ENCODE peak calls at places on chromosomes 7 and 10, in four cellular contexts. L is breast epithelium, J is dorsolateral prefrontal cortex, I is HFF-Myc. E is an unnamed sample.

GRCh38 chr10:129971381-129972144 is 7.5 kb upstream of the EBF3 start:
- DNase-seq in L (no peak), J (no peak), I (no peak), E (no peak)

GRCh38 chr7:73526892-73527821 is 5.1 kb upstream of the BAZ1B start:
- DNase-seq in I (no peak), L (no peak), J (no peak), E (no peak)

GRCh38 chr10:78337016-78337415 is 303.4 kb downstream of the RPS24 start:
- DNase-seq in J (no peak), I (no peak), L (no peak), E (no peak)

GRCh38 chr10:106513328-106513727 is 651.2 kb downstream of the SORCS1 start:
- DNase-seq in J (no peak), L (no peak), I (no peak), E (no peak)

GRCh38 chr7:141409911-141410329 is 141.3 kb upstream of the AGK start:
- DNase-seq in J (peak; percentile 60), I (no peak), L (no peak), E (no peak)

GRCh38 chr7:94056796-94057207 is 52.6 kb upstream of the BET1 start:
- DNase-seq in I (no peak), J (no peak), L (no peak), E (peak; percentile 87)

GRCh38 chr7:2929321-2930201 is 85.5 kb upstream of the GNA12 start:
- DNase-seq in I (no peak), J (peak; percentile 32), L (no peak), E (no peak)

GRCh38 chr7:30933124-30933893 is 21.7 kb downstream of the AQP1 start:
- DNase-seq in J (no peak), I (no peak), L (peak; percentile 42), E (no peak)

GRCh38 chr10:27244976-27245375 is 4.4 kb upstream of the ACBD5 start:
- DNase-seq in L (no peak), J (no peak), I (no peak), E (no peak)

GRCh38 chr10:123622381-123622780 is 43.8 kb upstream of the GPR26 start:
- DNase-seq in L (no peak), I (no peak), J (no peak), E (peak; percentile 76)

GRCh38 chr7:54796150-54796549 is 37.1 kb upstream of the SEC61G start:
- DNase-seq in J (no peak), I (no peak), L (no peak), E (no peak)

GRCh38 chr7:184768-185264 is 7.6 kb upstream of the FAM20C start:
- DNase-seq in L (no peak), I (no peak), J (no peak), E (no peak)

GRCh38 chr7:121714559-121715303 is 158.2 kb upstream of the PTPRZ1 start:
- DNase-seq in J (no peak), L (no peak), I (no peak), E (no peak)

GRCh38 chr7:90931996-90932912 is 332.0 kb upstream of the FZD1 start:
- DNase-seq in J (no peak), I (no peak), L (no peak), E (peak; percentile 11)

GRCh38 chr7:70571986-70572385 is 560.0 kb upstream of the GALNT17 start:
- DNase-seq in I (no peak), L (no peak), J (peak; percentile 43), E (no peak)

GRCh38 chr7:121676168-121676567 is 196.8 kb upstream of the PTPRZ1 start:
- DNase-seq in L (no peak), J (no peak), I (no peak), E (no peak)

GRCh38 chr7:47361746-47362215 is 220.1 kb downstream of the TNS3 start:
- DNase-seq in L (no peak), I (peak; percentile 49), J (no peak), E (peak; percentile 77)

GRCh38 chr10:116268976-116269375 is 4.0 kb downstream of the GFRA1 start:
- DNase-seq in I (no peak), L (no peak), J (no peak), E (no peak)

GRCh38 chr10:10967502-10967901 is 50.2 kb upstream of the CELF2 start:
- DNase-seq in L (no peak), I (no peak), J (no peak), E (no peak)

GRCh38 chr10:103145860-103146466 is 47.1 kb downstream of the NT5C2 start:
- DNase-seq in L (no peak), J (no peak), I (peak; percentile 98), E (peak; percentile 81)

GRCh38 chr10:84352251-84352842 is 24.0 kb downstream of the CCSER2 start:
- DNase-seq in L (no peak), J (peak; percentile 41), I (no peak), E (no peak)

GRCh38 chr7:87833130-87833529 is 43.0 kb downstream of the SLC25A40 start:
- DNase-seq in I (no peak), J (no peak), L (no peak), E (no peak)

GRCh38 chr10:13815766-13816165 is 229.0 kb downstream of the PRPF18 start:
- DNase-seq in J (no peak), L (no peak), I (no peak), E (no peak)

GRCh38 chr10:59757966-59758365 is 4.7 kb upstream of the MRLN start:
- DNase-seq in I (no peak), J (no peak), L (no peak), E (peak; percentile 66)

GRCh38 chr10:5485948-5486851 is 13.2 kb downstream of the CALML5 start:
- DNase-seq in J (no peak), L (peak; percentile 39), I (no peak), E (no peak)

GRCh38 chr7:85474234-85474633 is 287.4 kb upstream of the SEMA3D start:
- DNase-seq in L (no peak), I (no peak), J (no peak), E (no peak)

GRCh38 chr10:75978213-75978612 is 546.8 kb downstream of the LRMDA start:
- DNase-seq in L (no peak), J (no peak), I (no peak), E (no peak)

GRCh38 chr7:98294798-98295382 is 13.4 kb downstream of the BRI3 start:
- DNase-seq in J (peak; percentile 67), L (peak; percentile 70), I (no peak), E (no peak)

GRCh38 chr10:132847856-132848255 is 61.9 kb upstream of the NKX6-2 start:
- DNase-seq in I (no peak), J (peak; percentile 6), L (no peak), E (no peak)

GRCh38 chr7:134789967-134790685 is 10.7 kb downstream of the CALD1 start:
- DNase-seq in I (no peak), J (no peak), L (no peak), E (no peak)

GRCh38 chr7:134788191-134788590 is 8.8 kb downstream of the CALD1 start:
- DNase-seq in J (no peak), I (no peak), L (no peak), E (no peak)

GRCh38 chr7:134785842-134786241 is 6.4 kb downstream of the CALD1 start:
- DNase-seq in J (no peak), I (no peak), L (no peak), E (no peak)

GRCh38 chr7:134787064-134787463 is 7.6 kb downstream of the CALD1 start:
- DNase-seq in J (no peak), I (no peak), L (no peak), E (no peak)

GRCh38 chr7:134787720-134788119 is 8.3 kb downstream of the CALD1 start:
- DNase-seq in J (no peak), I (no peak), L (no peak), E (no peak)
- H3K4me3 ChIP-seq in J (no peak overlapping the region), I (no peak overlapping the region), L (no peak overlapping the region), E (no peak overlapping the region)

DNA sequence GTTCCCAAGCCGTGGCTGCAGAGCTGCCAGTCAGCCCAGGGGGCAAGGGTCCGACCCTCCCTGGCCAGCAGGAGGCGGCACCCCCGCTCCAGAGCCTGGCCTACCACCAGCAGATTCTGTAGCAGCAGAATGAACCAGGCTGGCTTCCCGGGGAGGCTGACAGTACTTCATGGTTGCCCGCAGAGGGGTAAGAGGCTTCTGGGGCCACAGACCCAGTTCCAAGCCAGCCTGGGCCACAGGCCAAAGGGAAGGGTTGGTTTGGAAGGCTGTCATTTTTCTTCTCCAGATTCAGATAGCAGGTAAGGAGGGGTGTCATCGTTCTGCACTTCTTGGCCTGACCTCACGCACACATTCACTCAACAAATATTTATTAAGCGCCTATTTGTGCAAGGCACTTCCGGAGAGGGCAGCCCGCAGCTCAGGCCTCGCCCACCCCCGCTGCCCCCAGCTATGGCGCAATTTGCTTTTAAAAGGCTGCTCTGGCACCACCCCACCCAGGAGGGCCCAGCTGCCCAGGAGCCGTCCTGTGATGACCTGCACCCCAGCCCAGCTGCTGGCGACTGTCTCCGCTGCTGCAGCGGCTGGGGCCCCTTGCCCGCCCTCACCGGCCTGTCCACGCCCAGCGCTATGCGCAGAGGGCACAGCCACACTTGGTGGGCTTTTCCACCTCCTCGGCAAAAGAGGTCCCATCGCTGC is 168.5 kb downstream of the LCOR start:
- DNase-seq in J (no peak), I (no peak), L (no peak), E (no peak)
- TF ChIP-seq CTCF in J (no peak), I (no peak), L (no peak), E (no peak)

GRCh38 chr7:5596046-5596895 is 172.6 kb upstream of the TNRC18 start:
- DNase-seq in I (peak; percentile 78), J (peak; percentile 68), L (no peak), E (peak; percentile 78)

GRCh38 chr7:5597772-5598171 is 174.1 kb upstream of the TNRC18 start:
- DNase-seq in J (no peak), L (no peak), I (no peak), E (no peak)

GRCh38 chr7:5594616-5595544 is 171.2 kb upstream of the TNRC18 start:
- DNase-seq in I (no peak), L (no peak), J (no peak), E (no peak)

GRCh38 chr7:5596896-5597246 is 173.2 kb upstream of the TNRC18 start:
- DNase-seq in I (no peak), J (no peak), L (no peak), E (no peak)

DNA sequence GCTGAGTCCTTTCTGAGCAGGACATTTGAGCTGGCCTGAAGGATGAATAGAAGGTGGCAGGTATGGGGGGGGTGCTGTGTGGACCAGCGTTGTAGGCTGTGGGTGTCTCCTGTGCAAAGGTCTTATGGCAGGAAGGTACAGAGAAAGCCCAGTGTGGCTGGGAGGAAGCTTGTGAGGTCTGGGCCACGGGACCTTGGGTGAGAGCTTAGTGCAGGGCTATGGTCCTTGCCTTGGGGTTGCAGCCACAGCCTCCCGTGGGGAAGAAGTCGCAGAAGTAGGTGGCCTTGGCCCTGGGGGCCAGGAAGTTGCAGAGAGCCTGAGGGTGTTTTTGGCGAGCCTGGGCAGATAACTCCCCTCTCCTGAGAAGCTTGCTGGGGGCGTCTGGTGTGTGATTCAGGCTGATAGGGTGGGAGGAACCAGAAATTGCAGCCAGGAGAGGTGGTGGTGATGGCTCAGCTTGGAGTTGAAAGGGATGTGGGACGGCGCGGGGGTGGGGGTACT is 172.0 kb upstream of the TNRC18 start:
- DNase-seq in L (no peak), I (no peak), J (no peak), E (no peak)
- H3K4me3 ChIP-seq in L (peak overlapping the region; percentile 85), I (peak overlapping the region; percentile 93), J (peak overlapping the region; percentile 74), E (peak overlapping the region; percentile 81)

GRCh38 chr7:1842321-1843221 is 172.5 kb downstream of the ELFN1 start:
- DNase-seq in L (peak; percentile 43), I (no peak), J (peak; percentile 29), E (no peak)
- TF ChIP-seq CTCF in L (no peak), I (no peak), J (no peak), E (no peak)

E was measured in AG09309.